ENCODE peak calls at places on chromosomes 5 and 9, in six cellular contexts. F is mammary epithelial cell, N is IMR-90, A is K562, Q is DND-41, R is keratinocyte. B is an unnamed sample.

GRCh38 chr5:84791153-84791552 is 406.5 kb upstream of the EDIL3 start:
- DNase-seq in F (no peak), N (no peak), A (no peak), Q (no peak), R (no peak), B (no peak)

GRCh38 chr9:36721846-36722588 is 149.3 kb downstream of the MELK start:
- DNase-seq in F (no peak), N (no peak), A (no peak), Q (no peak), R (no peak), B (no peak)

GRCh38 chr5:135120951-135121350 is 86.9 kb upstream of the PITX1 start:
- DNase-seq in F (no peak), N (no peak), A (no peak), Q (no peak), R (no peak), B (no peak)

GRCh38 chr9:97858826-97859225 is 5.8 kb downstream of the FOXE1 start:
- DNase-seq in F (no peak), N (no peak), A (no peak), Q (no peak), R (no peak), B (no peak)

GRCh38 chr5:136811551-136811950 is 446.2 kb upstream of the TRPC7 start:
- DNase-seq in F (peak), N (peak), A (no peak), Q (no peak), R (peak), B (peak)

GRCh38 chr9:129176786-129177442 is 1.1 kb downstream of the IER5L start:
- DNase-seq in F (peak), N (peak), A (no peak), Q (peak), R (no peak), B (peak)

GRCh38 chr9:3528466-3528865 is 2.7 kb upstream of the RFX3 start:
- DNase-seq in F (no peak), N (no peak), A (peak), Q (peak), R (no peak), B (no peak)

GRCh38 chr5:79850941-79851693 is 139.9 kb downstream of the MTX3 start:
- DNase-seq in F (no peak), N (no peak), A (no peak), Q (no peak), R (no peak), B (no peak)

GRCh38 chr5:97854871-97855762 is 672.1 kb upstream of the RIOK2 start:
- DNase-seq in F (no peak), N (peak), A (no peak), Q (no peak), R (no peak), B (peak)

GRCh38 chr5:141303756-141304155 is at the start of gene SLC25A2:
- DNase-seq in F (no peak), N (no peak), A (no peak), Q (no peak), R (no peak), B (no peak)

GRCh38 chr9:27204578-27204977 is 92.4 kb downstream of the EQTN start:
- DNase-seq in F (peak), N (peak), A (no peak), Q (no peak), R (no peak), B (peak)

GRCh38 chr5:128009399-128009798 is 74.2 kb upstream of the SLC12A2 start:
- DNase-seq in F (no peak), N (no peak), A (no peak), Q (no peak), R (no peak), B (no peak)

GRCh38 chr9:89593776-89594427 is 10.9 kb upstream of the GADD45G start:
- DNase-seq in F (peak), N (peak), A (peak), Q (peak), R (no peak), B (no peak)

GRCh38 chr9:95552814-95553546 is 36.2 kb upstream of the PTCH1 start:
- DNase-seq in F (no peak), N (no peak), A (no peak), Q (no peak), R (no peak), B (no peak)

GRCh38 chr9:96651626-96652025 is 3.5 kb downstream of the PRXL2C start:
- DNase-seq in F (no peak), N (peak), A (no peak), Q (no peak), R (no peak), B (no peak)

GRCh38 chr9:98217255-98217654 is 24.8 kb upstream of the CORO2A start:
- DNase-seq in F (no peak), N (no peak), A (no peak), Q (no peak), R (no peak), B (no peak)

GRCh38 chr5:155700333-155700732 is 626.6 kb upstream of the SGCD start:
- DNase-seq in F (peak), N (no peak), A (no peak), Q (no peak), R (no peak), B (no peak)

GRCh38 chr9:5336683-5337082 is 3.0 kb downstream of the RLN1 start:
- DNase-seq in F (no peak), N (no peak), A (no peak), Q (peak), R (no peak), B (no peak)

GRCh38 chr5:96601811-96602244 is 60.3 kb upstream of the CAST start:
- DNase-seq in F (peak), N (peak), A (peak), Q (peak), R (peak), B (peak)

GRCh38 chr5:57650360-57651069 is 167.9 kb upstream of the ACTBL2 start:
- DNase-seq in F (peak), N (peak), A (peak), Q (peak), R (peak), B (peak)

GRCh38 chr5:98770158-98770910 is 3.1 kb upstream of the RGMB start:
- DNase-seq in F (peak), N (peak), A (no peak), Q (no peak), R (no peak), B (peak)

GRCh38 chr5:90983148-90983547 is 400.0 kb downstream of the ARRDC3 start:
- DNase-seq in F (peak), N (peak), A (peak), Q (no peak), R (peak), B (peak)

GRCh38 chr5:174895360-174895759 is 171.0 kb downstream of the MSX2 start:
- DNase-seq in F (no peak), N (no peak), A (no peak), Q (no peak), R (no peak), B (no peak)

GRCh38 chr9:128412120-128412790 is 8.4 kb upstream of the CERCAM start:
- DNase-seq in F (no peak), N (peak), A (peak), Q (peak), R (no peak), B (no peak)

GRCh38 chr5:59506285-59506877 is 387.1 kb downstream of the PDE4D start:
- DNase-seq in F (no peak), N (peak), A (no peak), Q (no peak), R (no peak), B (no peak)

GRCh38 chr9:107049046-107049824 is 186.3 kb downstream of the ZNF462 start:
- DNase-seq in F (no peak), N (no peak), A (no peak), Q (no peak), R (no peak), B (peak)

GRCh38 chr9:97668485-97668884 is 28.7 kb downstream of the XPA start:
- DNase-seq in F (no peak), N (no peak), A (no peak), Q (no peak), R (no peak), B (no peak)

GRCh38 chr5:123937230-123937629 is 425.3 kb downstream of the CSNK1G3 start:
- DNase-seq in F (peak), N (peak), A (peak), Q (peak), R (peak), B (peak)

GRCh38 chr5:87924451-87924850 is 344.2 kb downstream of the TMEM161B start:
- DNase-seq in F (no peak), N (no peak), A (no peak), Q (no peak), R (no peak), B (no peak)

GRCh38 chr5:19910131-19910530 is 77.9 kb downstream of the CDH18 start:
- DNase-seq in F (no peak), N (no peak), A (no peak), Q (no peak), R (no peak), B (no peak)

GRCh38 chr9:228929-229695 is 14.4 kb downstream of the DOCK8 start:
- DNase-seq in F (no peak), N (no peak), A (no peak), Q (no peak), R (no peak), B (no peak)

GRCh38 chr9:78408388-78408787 is 111.5 kb downstream of the PSAT1 start:
- DNase-seq in F (no peak), N (no peak), A (no peak), Q (no peak), R (no peak), B (no peak)

GRCh38 chr5:39231705-39232525 is 12.6 kb upstream of the FYB1 start:
- DNase-seq in F (peak), N (no peak), A (no peak), Q (no peak), R (no peak), B (peak)

GRCh38 chr5:147481376-147481775 is 28.5 kb downstream of the DPYSL3 start:
- DNase-seq in F (peak), N (peak), A (no peak), Q (no peak), R (no peak), B (peak)

GRCh38 chr5:93512799-93513198 is 68.2 kb downstream of the NR2F1-AS1 start:
- DNase-seq in F (peak), N (peak), A (no peak), Q (no peak), R (no peak), B (peak)

GRCh38 chr9:3760031-3760430 is 234.2 kb upstream of the RFX3 start:
- DNase-seq in F (peak), N (peak), A (no peak), Q (no peak), R (no peak), B (peak)

GRCh38 chr9:93306081-93306480 is 122.1 kb downstream of the WNK2 start:
- DNase-seq in F (no peak), N (no peak), A (no peak), Q (no peak), R (no peak), B (no peak)

GRCh38 chr9:116958886-116959285 is 271.8 kb downstream of the TRIM32 start:
- DNase-seq in F (no peak), N (no peak), A (no peak), Q (no peak), R (no peak), B (no peak)

GRCh38 chr5:151718653-151719052 is 31.9 kb upstream of the SPARC start:
- DNase-seq in F (no peak), N (peak), A (no peak), Q (no peak), R (no peak), B (peak)

DNA sequence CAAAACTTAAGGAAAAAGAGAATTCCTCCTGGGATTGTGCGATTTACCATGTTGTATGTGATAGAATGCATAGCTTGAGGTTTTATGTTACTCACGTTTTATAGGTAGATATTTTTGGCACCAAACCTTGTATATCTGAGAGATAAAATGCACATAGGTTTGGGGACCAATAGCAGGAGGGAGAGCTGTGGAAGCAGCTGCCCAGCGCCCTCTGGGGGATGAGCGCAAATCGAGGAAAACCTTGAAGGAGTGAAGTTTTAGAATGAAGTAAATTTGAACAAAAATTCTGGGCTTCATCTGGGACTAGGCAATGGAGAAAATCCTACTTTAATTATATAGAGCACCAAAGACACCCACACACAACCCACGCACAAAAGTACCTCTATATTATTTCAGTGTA is 197.0 kb downstream of the ADCY2 start:
- DNase-seq in F (no peak), N (no peak), A (peak), Q (peak), R (no peak), B (no peak)
- TF ChIP-seq CTCF in F (no peak), N (no peak), A (peak), Q (peak), R (peak), B (no peak)

GRCh38 chr9:133354766-133355165 is 1.5 kb downstream of the SURF1 start:
- DNase-seq in F (no peak), N (no peak), A (no peak), Q (no peak), R (no peak), B (no peak)
- H3K9ac ChIP-seq in F (no peak), N (no peak), A (peak), Q (peak), R (no peak), B (no peak)

GRCh38 chr5:86329318-86329717 is 288.4 kb upstream of the COX7C start:
- DNase-seq in F (no peak), N (no peak), A (no peak), Q (no peak), R (no peak), B (no peak)
- H3K4me2 ChIP-seq in F (no peak), N (no peak), A (no peak), Q (no peak), R (no peak), B (no peak)

GRCh38 chr5:31768784-31769183 is 129.9 kb downstream of the PDZD2 start:
- DNase-seq in F (no peak), N (no peak), A (no peak), Q (no peak), R (no peak), B (no peak)
- TF ChIP-seq CTCF in F (no peak), N (no peak), A (peak), Q (peak), R (no peak), B (no peak)

GRCh38 chr5:140224658-140225057 is 49.7 kb downstream of the CYSTM1 start:
- DNase-seq in F (peak), N (no peak), A (no peak), Q (no peak), R (no peak), B (no peak)

GRCh38 chr5:140227046-140227445 is 52.1 kb downstream of the CYSTM1 start:
- DNase-seq in F (no peak), N (no peak), A (no peak), Q (no peak), R (no peak), B (no peak)

GRCh38 chr5:140225396-140225795 is 50.4 kb downstream of the CYSTM1 start:
- DNase-seq in F (no peak), N (no peak), A (no peak), Q (no peak), R (no peak), B (no peak)

GRCh38 chr5:140232731-140233130 is 57.7 kb downstream of the CYSTM1 start:
- DNase-seq in F (no peak), N (no peak), A (no peak), Q (no peak), R (no peak), B (no peak)

DNA sequence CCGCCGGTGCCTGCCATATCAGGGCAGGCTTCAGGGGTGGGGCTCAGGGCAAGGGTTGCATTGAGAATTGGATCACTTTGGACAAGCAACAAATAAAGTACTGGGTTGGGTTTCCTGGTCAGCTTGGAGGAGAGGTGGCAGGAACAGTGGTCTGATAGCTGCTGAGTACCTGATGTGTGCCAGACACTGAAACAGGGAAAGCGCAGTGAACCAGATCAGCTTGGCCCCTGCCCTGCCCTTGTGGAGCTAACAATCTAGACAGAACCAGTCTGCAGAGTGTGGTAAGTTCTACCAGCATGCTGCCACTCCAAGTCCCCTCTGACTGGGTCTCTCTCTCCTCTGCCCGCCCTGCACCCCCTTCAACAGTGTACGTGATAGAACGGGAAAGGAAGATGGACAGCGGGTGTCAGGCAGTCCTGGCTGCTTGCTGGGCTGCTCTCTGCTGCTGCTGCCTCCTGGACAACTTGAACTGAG is 53.4 kb downstream of the CYSTM1 start:
- DNase-seq in F (no peak), N (no peak), A (no peak), Q (no peak), R (no peak), B (no peak)
- H3K9ac ChIP-seq in F (no peak), N (no peak), A (no peak), Q (no peak), R (no peak), B (no peak)

DNA sequence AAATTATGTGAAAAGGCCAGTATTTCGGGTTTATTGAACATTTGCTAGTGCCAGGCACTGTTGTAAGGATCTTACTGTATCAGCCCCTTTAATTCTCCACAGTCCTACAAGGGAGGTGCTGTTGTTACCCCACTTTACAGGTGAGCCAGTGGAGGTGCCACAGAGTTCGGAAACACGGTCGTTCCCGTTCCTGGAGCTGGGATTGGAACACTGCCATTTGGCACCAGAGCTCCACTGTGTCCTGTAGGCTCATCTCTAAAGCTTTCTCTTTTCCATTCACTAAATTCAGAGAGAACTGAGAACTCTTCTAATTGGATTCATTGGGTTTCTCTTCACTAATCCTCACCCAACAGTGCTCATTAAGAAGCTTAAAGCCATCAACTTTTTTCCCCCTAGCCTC is 5.6 kb downstream of the ERGIC1 start:
- DNase-seq in F (no peak), N (no peak), A (no peak), Q (no peak), R (no peak), B (no peak)
- H3K4me2 ChIP-seq in F (no peak), N (no peak), A (no peak), Q (no peak), R (no peak), B (no peak)

GRCh38 chr5:109146611-109147010 is 263.2 kb downstream of the PJA2 start:
- DNase-seq in F (no peak), N (peak), A (no peak), Q (no peak), R (no peak), B (no peak)

GRCh38 chr5:109143001-109143400 is 266.8 kb downstream of the PJA2 start:
- DNase-seq in F (no peak), N (peak), A (no peak), Q (no peak), R (no peak), B (no peak)

GRCh38 chr5:109145139-109145538 is 264.6 kb downstream of the PJA2 start:
- DNase-seq in F (no peak), N (no peak), A (no peak), Q (no peak), R (no peak), B (no peak)

GRCh38 chr5:109136906-109137305 is 272.9 kb downstream of the PJA2 start:
- DNase-seq in F (no peak), N (peak), A (no peak), Q (no peak), R (no peak), B (no peak)

DNA sequence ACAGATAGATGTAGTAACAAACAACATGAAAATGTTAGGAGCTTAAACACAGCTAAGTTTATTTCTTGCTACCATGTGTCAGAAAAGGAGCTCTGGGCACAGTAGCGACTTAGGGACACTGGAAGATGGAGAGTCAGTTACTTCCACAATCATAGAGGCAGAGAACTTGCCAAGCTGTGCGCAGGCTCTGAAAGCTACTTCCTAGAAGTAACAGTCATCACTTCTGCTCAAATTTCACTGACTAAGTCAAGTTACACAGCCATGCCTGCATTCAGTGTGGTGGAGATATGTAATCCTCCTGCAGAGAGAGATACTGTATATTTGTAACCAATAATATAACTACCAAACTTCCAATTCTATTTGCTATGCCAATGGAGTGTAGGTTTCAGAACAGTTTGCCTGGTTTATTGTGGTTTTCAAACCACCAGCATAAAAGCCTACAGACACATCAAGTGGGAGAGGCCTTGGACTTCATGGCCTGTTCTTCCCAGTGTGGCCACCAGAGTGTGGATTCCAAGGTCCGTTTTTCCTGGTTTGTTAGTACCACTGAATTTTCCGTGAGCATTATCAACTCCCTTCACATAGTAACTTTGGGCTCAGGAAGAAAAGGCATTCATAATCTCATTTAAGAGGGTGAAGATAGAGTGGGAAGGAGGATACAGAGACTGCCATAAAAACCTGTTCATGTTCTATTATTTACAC is 268.1 kb downstream of the PJA2 start:
- DNase-seq in F (no peak), N (peak), A (no peak), Q (no peak), R (no peak), B (peak)
- TF ChIP-seq CTCF in F (no peak), N (no peak), A (peak), Q (no peak), R (no peak), B (no peak)

DNA sequence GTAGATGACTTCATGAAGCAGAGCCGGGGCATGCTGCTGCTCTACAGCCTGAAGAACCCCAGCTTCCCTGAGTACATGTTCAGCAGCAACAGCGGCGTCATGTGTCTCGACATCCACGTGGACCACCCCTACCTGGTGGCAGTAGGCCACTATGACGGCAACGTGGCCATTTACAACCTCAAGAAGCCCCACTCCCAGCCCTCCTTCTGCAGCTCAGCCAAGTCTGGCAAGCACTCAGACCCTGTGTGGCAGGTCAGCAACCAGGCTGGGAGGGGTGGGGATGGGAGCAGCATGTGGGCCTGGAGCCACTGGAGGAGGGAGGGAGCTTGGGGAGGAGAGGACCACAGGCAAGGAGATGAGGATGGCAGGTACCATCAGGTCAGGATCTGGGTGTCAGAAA is 16.2 kb downstream of the ENHO start:
- DNase-seq in F (no peak), N (no peak), A (no peak), Q (no peak), R (no peak), B (no peak)
- H3K9ac ChIP-seq in F (no peak), N (no peak), A (no peak), Q (no peak), R (no peak), B (no peak)

GRCh38 chr5:158482201-158482600 is 617.5 kb downstream of the EBF1 start:
- DNase-seq in F (no peak), N (no peak), A (no peak), Q (no peak), R (no peak), B (no peak)
- H3K4me2 ChIP-seq in F (no peak), N (no peak), A (no peak), Q (no peak), R (no peak), B (no peak)